ENCODE peak calls at places on chromosome 11, in ten cellular contexts. G is sigmoid colon; E is activated B cell treated with CpG ODN at 0.5 μM for 24 hours; F is GM13976; L is nephron progenitor cell; W is lung; Y is neural crest cell; C is CD4-positive, alpha-beta T cell; M is GM12878; S is dorsolateral prefrontal cortex. O is an unnamed sample.

GRCh38 chr11:64611961-64612646 is 21.1 kb downstream of the SLC22A12 start:
- DNase-seq in F (no peak), C (no peak), M (no peak), Y (no peak), E (no peak), G (no peak), W (no peak), L (no peak), S (no peak), O (no peak)

GRCh38 chr11:38274031-38274430 is 1676.0 kb upstream of the RAG2 start:
- DNase-seq in S (no peak), M (no peak), C (no peak), W (no peak), F (no peak), G (no peak), E (no peak), Y (no peak), L (no peak), O (no peak)

GRCh38 chr11:87463486-87464102 is 425.9 kb downstream of the TMEM135 start:
- DNase-seq in C (no peak), L (no peak), S (no peak), E (no peak), M (no peak), G (no peak), Y (peak), F (peak), W (no peak), O (peak)

GRCh38 chr11:58495906-58496305 is 12.0 kb downstream of the OR5B21 start:
- DNase-seq in S (no peak), E (no peak), F (no peak), M (no peak), Y (no peak), G (no peak), L (no peak), W (no peak), C (no peak), O (no peak)

GRCh38 chr11:69027704-69028372 is 14.8 kb upstream of the MRGPRF start:
- DNase-seq in G (no peak), M (no peak), S (no peak), Y (no peak), W (peak), C (no peak), F (no peak), E (no peak), L (no peak), O (no peak)

GRCh38 chr11:14541180-14541579 is 21.0 kb upstream of the PSMA1 start:
- DNase-seq in F (no peak), W (no peak), L (no peak), S (no peak), G (no peak), M (no peak), Y (no peak), E (no peak), C (no peak), O (no peak)

GRCh38 chr11:77999446-77999845 is 5.0 kb upstream of the INTS4 start:
- DNase-seq in S (no peak), G (no peak), C (no peak), Y (no peak), L (no peak), M (no peak), W (no peak), F (no peak), E (no peak), O (no peak)

GRCh38 chr11:24679686-24680318 is 182.9 kb downstream of the LUZP2 start:
- DNase-seq in W (no peak), G (no peak), E (no peak), M (no peak), F (no peak), C (no peak), Y (no peak), S (no peak), L (no peak), O (no peak)

GRCh38 chr11:2581931-2582435 is 117.8 kb downstream of the KCNQ1OT1 start:
- DNase-seq in S (peak), M (no peak), G (no peak), L (no peak), F (no peak), C (no peak), Y (no peak), W (no peak), E (no peak), O (peak)

GRCh38 chr11:2700415-2701211 is 819 bp upstream of the KCNQ1OT1 start:
- DNase-seq in F (peak), L (peak), G (peak), M (peak), W (peak), C (no peak), E (peak), Y (peak), S (no peak), O (peak)

GRCh38 chr11:25981998-25982397 is 349.9 kb upstream of the ANO3 start:
- DNase-seq in F (peak), M (peak), W (no peak), L (peak), G (no peak), Y (peak), S (no peak), C (no peak), E (no peak), O (no peak)

GRCh38 chr11:123057604-123058305 is 4.2 kb downstream of the HSPA8 start:
- DNase-seq in E (no peak), G (no peak), L (no peak), C (no peak), F (no peak), Y (no peak), M (no peak), S (no peak), W (no peak), O (no peak)

GRCh38 chr11:69537126-69537525 is 55.7 kb downstream of the LINC01488 start:
- DNase-seq in L (no peak), C (no peak), W (no peak), S (no peak), E (no peak), G (peak), Y (no peak), M (no peak), F (no peak), O (no peak)

GRCh38 chr11:6251990-6252473 is 7.6 kb upstream of the CCKBR start:
- DNase-seq in C (no peak), M (no peak), G (no peak), Y (no peak), E (no peak), L (no peak), S (no peak), W (no peak), F (no peak), O (no peak)

GRCh38 chr11:102279641-102280170 is 37.6 kb upstream of the BIRC3 start:
- DNase-seq in W (no peak), Y (no peak), S (no peak), C (no peak), M (peak), F (peak), E (no peak), L (no peak), G (no peak), O (no peak)

GRCh38 chr11:119375629-119376196 is 5.8 kb downstream of the USP2 start:
- DNase-seq in C (no peak), M (no peak), W (no peak), Y (no peak), G (peak), S (peak), F (no peak), E (no peak), L (no peak), O (peak)

GRCh38 chr11:119056397-119056999 is 507 bp downstream of the HYOU1 start:
- DNase-seq in G (peak), W (peak), C (peak), F (peak), M (no peak), E (no peak), S (no peak), Y (peak), L (no peak), O (peak)

GRCh38 chr11:15770798-15771414 is 585.4 kb downstream of the SOX6 start:
- DNase-seq in W (no peak), C (no peak), L (peak), E (no peak), S (no peak), Y (peak), G (no peak), F (no peak), M (no peak), O (peak)

GRCh38 chr11:102664001-102664752 is 39.0 kb upstream of the MMP20 start:
- DNase-seq in F (no peak), C (no peak), G (no peak), L (no peak), S (no peak), M (no peak), W (no peak), Y (no peak), E (no peak), O (peak)

GRCh38 chr11:12921580-12922157 is 87.4 kb upstream of the RASSF10 start:
- DNase-seq in S (no peak), C (no peak), Y (no peak), G (no peak), M (no peak), E (no peak), F (no peak), L (no peak), W (no peak), O (no peak)

GRCh38 chr11:96579642-96580041 is 189.8 kb downstream of the JRKL start:
- DNase-seq in Y (no peak), E (no peak), W (no peak), S (no peak), G (no peak), L (peak), F (no peak), M (no peak), C (no peak), O (no peak)

GRCh38 chr11:117932426-117932825 is 3.2 kb upstream of the TMPRSS13 start:
- DNase-seq in Y (no peak), G (peak), C (no peak), L (no peak), S (no peak), M (no peak), W (no peak), E (no peak), F (no peak), O (peak)

GRCh38 chr11:8033312-8033715 is 46.2 kb downstream of the EIF3F start:
- DNase-seq in S (no peak), E (peak), L (peak), C (peak), Y (peak), M (no peak), G (peak), W (peak), F (peak), O (peak)

GRCh38 chr11:8032122-8032521 is 45.0 kb downstream of the EIF3F start:
- DNase-seq in L (no peak), S (no peak), W (peak), E (no peak), M (no peak), G (no peak), C (no peak), Y (no peak), F (no peak), O (no peak)

GRCh38 chr11:8031248-8032115 is 44.3 kb downstream of the EIF3F start:
- DNase-seq in L (no peak), W (peak), S (no peak), M (no peak), C (no peak), Y (no peak), E (no peak), F (no peak), G (no peak), O (no peak)

GRCh38 chr11:8033791-8034585 is 46.9 kb downstream of the EIF3F start:
- DNase-seq in M (no peak), Y (no peak), F (no peak), G (no peak), L (no peak), W (peak), E (no peak), S (no peak), C (no peak), O (no peak)

GRCh38 chr11:8032576-8033311 is 45.6 kb downstream of the EIF3F start:
- DNase-seq in M (no peak), L (no peak), G (no peak), E (no peak), C (no peak), W (no peak), S (no peak), Y (no peak), F (no peak), O (peak)
- TF ChIP-seq CTCF in M (no peak), L (no peak), G (no peak), E (no peak), C (no peak), W (no peak), S (no peak), Y (no peak), F (no peak), O (no peak)

GRCh38 chr11:131671320-131671719 is 300.9 kb downstream of the NTM start:
- DNase-seq in F (no peak), E (no peak), G (peak), M (no peak), W (no peak), S (no peak), L (no peak), C (no peak), Y (no peak), O (no peak)

GRCh38 chr11:131670876-131671275 is 300.5 kb downstream of the NTM start:
- DNase-seq in S (no peak), W (no peak), C (no peak), L (no peak), F (no peak), G (peak), E (no peak), M (no peak), Y (no peak), O (peak)

GRCh38 chr11:131674051-131674755 is 303.8 kb downstream of the NTM start:
- DNase-seq in S (peak), E (no peak), Y (peak), M (no peak), W (peak), F (peak), C (no peak), G (peak), L (peak), O (peak)

GRCh38 chr11:131672191-131672590 is 301.8 kb downstream of the NTM start:
- DNase-seq in Y (no peak), C (no peak), E (no peak), L (no peak), M (no peak), W (no peak), G (peak), F (no peak), S (peak), O (no peak)

DNA sequence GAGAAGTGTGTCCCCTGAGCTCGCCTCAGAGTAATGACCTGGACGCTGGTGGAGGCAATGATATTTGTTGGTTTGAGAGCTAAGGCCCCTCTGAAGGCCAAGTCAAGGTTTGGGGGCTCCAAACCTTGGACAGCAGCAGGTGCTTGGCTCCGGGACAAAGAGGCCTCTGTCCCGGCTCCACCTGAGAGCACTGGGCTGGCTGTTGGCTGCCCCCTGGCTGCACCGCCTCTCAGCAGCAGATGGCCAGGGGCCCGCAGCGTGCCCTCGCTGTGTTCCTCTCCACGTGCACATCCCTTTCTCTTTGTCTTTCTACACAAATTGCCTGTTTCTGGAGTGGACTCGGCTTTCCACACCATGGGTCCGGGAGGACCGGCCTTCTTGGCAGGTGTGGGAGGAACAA is 301.3 kb downstream of the NTM start:
- DNase-seq in L (peak), E (no peak), S (no peak), F (no peak), C (no peak), Y (no peak), M (no peak), W (no peak), G (peak), O (peak)
- TF ChIP-seq CTCF in L (peak), E (no peak), S (peak), F (no peak), C (no peak), Y (peak), M (no peak), W (no peak), G (no peak), O (peak)

GRCh38 chr11:91243630-91244029 is 981.0 kb upstream of the FAT3 start:
- DNase-seq in F (no peak), G (no peak), W (no peak), M (no peak), L (no peak), C (no peak), Y (no peak), E (no peak), S (no peak), O (no peak)

GRCh38 chr11:91244921-91245320 is 979.7 kb upstream of the FAT3 start:
- DNase-seq in M (no peak), C (no peak), Y (no peak), L (no peak), W (no peak), G (no peak), F (no peak), S (no peak), E (no peak), O (no peak)

GRCh38 chr11:91243065-91243464 is 981.6 kb upstream of the FAT3 start:
- DNase-seq in G (no peak), W (no peak), S (no peak), L (no peak), M (no peak), C (no peak), Y (no peak), E (no peak), F (no peak), O (no peak)

GRCh38 chr11:91248199-91248807 is 976.3 kb upstream of the FAT3 start:
- DNase-seq in L (peak), G (no peak), C (no peak), W (no peak), F (no peak), Y (peak), M (no peak), S (no peak), E (no peak), O (peak)
- TF ChIP-seq CTCF in L (peak), G (peak), C (peak), W (peak), F (peak), Y (peak), M (peak), S (peak), E (no peak), O (peak)

GRCh38 chr11:433641-434040 is 8.2 kb downstream of the ANO9 start:
- DNase-seq in G (no peak), F (no peak), S (no peak), M (no peak), E (no peak), C (no peak), W (no peak), L (no peak), Y (no peak), O (no peak)
- TF ChIP-seq CTCF in G (no peak), F (no peak), S (no peak), M (no peak), E (no peak), C (no peak), W (no peak), L (no peak), Y (no peak), O (no peak)

GRCh38 chr11:17770048-17770652 is 35.6 kb downstream of the KCNC1 start:
- DNase-seq in L (peak), W (peak), F (no peak), C (no peak), E (no peak), Y (no peak), G (no peak), S (no peak), M (no peak), O (peak)
- TF ChIP-seq CTCF in L (peak), W (no peak), F (no peak), C (no peak), E (no peak), Y (peak), G (no peak), S (no peak), M (peak), O (peak)

GRCh38 chr11:115503886-115504278 is 333 bp downstream of the CADM1 start:
- DNase-seq in L (no peak), C (no peak), M (no peak), G (no peak), W (no peak), Y (no peak), E (no peak), S (no peak), F (peak), O (no peak)

GRCh38 chr11:115501895-115502589 is 2.2 kb downstream of the CADM1 start:
- DNase-seq in F (peak), C (no peak), M (peak), W (no peak), L (peak), E (no peak), Y (no peak), G (no peak), S (no peak), O (no peak)

GRCh38 chr11:115504279-115505158 is at the start of gene CADM1:
- DNase-seq in S (peak), Y (peak), G (peak), L (peak), F (peak), W (peak), E (no peak), C (peak), M (no peak), O (peak)

GRCh38 chr11:115502636-115503082 is 1.6 kb downstream of the CADM1 start:
- DNase-seq in S (no peak), E (no peak), W (no peak), Y (no peak), L (peak), F (no peak), G (no peak), M (no peak), C (no peak), O (no peak)

GRCh38 chr11:115503083-115503885 is 931 bp downstream of the CADM1 start:
- DNase-seq in L (peak), S (peak), E (no peak), F (peak), G (peak), W (peak), M (no peak), C (peak), Y (peak), O (peak)
- TF ChIP-seq CTCF in L (no peak), S (peak), E (no peak), F (no peak), G (peak), W (peak), M (peak), C (no peak), Y (peak), O (peak)

GRCh38 chr11:101003468-101003867 is 126.1 kb downstream of the PGR start:
- DNase-seq in F (no peak), S (no peak), W (no peak), Y (no peak), C (no peak), M (no peak), G (no peak), L (no peak), E (no peak), O (peak)
- TF ChIP-seq CTCF in F (peak), S (no peak), W (no peak), Y (no peak), C (no peak), M (peak), G (no peak), L (no peak), E (no peak), O (peak)

GRCh38 chr11:9957072-9957471 is 293.2 kb downstream of the SWAP70 start:
- DNase-seq in F (no peak), W (no peak), L (no peak), G (no peak), M (no peak), S (no peak), E (no peak), C (no peak), Y (no peak), O (no peak)
- TF ChIP-seq CTCF in F (no peak), W (no peak), L (no peak), G (no peak), M (no peak), S (no peak), E (no peak), C (no peak), Y (no peak), O (no peak)

GRCh38 chr11:66956689-66957290 is 1.4 kb downstream of the PC start:
- DNase-seq in Y (no peak), E (no peak), M (no peak), L (peak), S (peak), F (no peak), C (no peak), G (peak), W (no peak), O (peak)
- TF ChIP-seq CTCF in Y (no peak), E (no peak), M (no peak), L (no peak), S (no peak), F (no peak), C (no peak), G (no peak), W (no peak), O (peak)

O was measured in endodermal cell.